ENCODE peak calls at places on chromosomes 12 and 14, in eight cellular contexts. P, H, I, Q, A, W, J and F are unnamed samples.

GRCh38 chr12:52221912-52222457 is 11.1 kb upstream of the KRT7 start:
- DNase-seq in P (peak), H (peak), I (no peak), Q (peak), A (peak), W (peak), J (peak), F (no peak)

GRCh38 chr12:79174656-79175055 is 310.1 kb downstream of the SYT1 start:
- DNase-seq in P (no peak), H (peak), I (no peak), Q (peak), A (peak), W (peak), J (no peak), F (no peak)

GRCh38 chr12:65615091-65615490 is 209.2 kb upstream of the HMGA2 start:
- DNase-seq in P (no peak), H (no peak), I (no peak), Q (peak), A (peak), W (peak), J (no peak), F (no peak)

GRCh38 chr14:97077687-97078086 is 280.5 kb downstream of the VRK1 start:
- DNase-seq in P (no peak), H (no peak), I (no peak), Q (no peak), A (no peak), W (no peak), J (no peak), F (no peak)

GRCh38 chr12:93698307-93699092 is 21.3 kb downstream of the CRADD start:
- DNase-seq in P (no peak), H (peak), I (no peak), Q (peak), A (no peak), W (no peak), J (no peak), F (no peak)

GRCh38 chr14:24504425-24504824 is 3.6 kb downstream of the CMA1 start:
- DNase-seq in P (no peak), H (peak), I (no peak), Q (no peak), A (no peak), W (no peak), J (no peak), F (no peak)

GRCh38 chr14:23136566-23137133 is 17.6 kb upstream of the CEBPE start:
- DNase-seq in P (no peak), H (no peak), I (no peak), Q (no peak), A (no peak), W (no peak), J (no peak), F (no peak)

GRCh38 chr14:72894623-72895378 is 900 bp upstream of the DPF3 start:
- DNase-seq in P (peak), H (peak), I (no peak), Q (peak), A (no peak), W (peak), J (no peak), F (no peak)

DNA sequence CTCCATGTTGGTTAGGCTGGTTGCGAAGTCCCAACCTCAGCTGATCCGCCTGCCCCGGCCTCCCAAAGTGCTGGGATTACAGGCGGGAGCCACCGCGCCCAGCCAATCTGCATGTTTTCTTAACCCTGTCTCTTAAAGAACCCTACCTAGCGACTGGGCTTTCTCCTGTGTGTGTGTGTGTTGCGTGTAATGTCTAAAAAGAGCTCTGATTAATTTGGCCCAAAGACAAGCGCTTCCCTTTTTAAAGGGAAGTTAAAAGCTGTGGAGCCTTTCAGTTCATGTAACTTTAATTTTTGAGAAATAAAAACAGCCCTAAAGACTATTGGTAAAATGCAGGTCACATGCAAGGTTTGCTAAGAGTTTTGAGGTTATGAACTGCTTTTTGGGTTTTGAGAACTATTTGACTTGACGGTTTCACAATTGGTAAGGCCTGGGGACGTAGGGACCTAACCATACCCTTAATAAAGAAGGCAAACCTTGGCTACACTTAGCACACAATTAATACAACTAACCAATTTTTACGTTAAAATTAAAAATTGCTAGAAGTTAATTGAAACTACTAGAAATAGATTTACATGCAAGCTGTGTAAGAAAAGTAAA is 103.2 kb downstream of the KCNMB4 start:
- DNase-seq in P (no peak), H (no peak), I (no peak), Q (no peak), A (no peak), W (no peak), J (no peak), F (peak)
- H3K4me3 ChIP-seq in P (no peak), H (no peak), I (no peak), Q (no peak), A (no peak), W (no peak), J (no peak), F (peak)

DNA sequence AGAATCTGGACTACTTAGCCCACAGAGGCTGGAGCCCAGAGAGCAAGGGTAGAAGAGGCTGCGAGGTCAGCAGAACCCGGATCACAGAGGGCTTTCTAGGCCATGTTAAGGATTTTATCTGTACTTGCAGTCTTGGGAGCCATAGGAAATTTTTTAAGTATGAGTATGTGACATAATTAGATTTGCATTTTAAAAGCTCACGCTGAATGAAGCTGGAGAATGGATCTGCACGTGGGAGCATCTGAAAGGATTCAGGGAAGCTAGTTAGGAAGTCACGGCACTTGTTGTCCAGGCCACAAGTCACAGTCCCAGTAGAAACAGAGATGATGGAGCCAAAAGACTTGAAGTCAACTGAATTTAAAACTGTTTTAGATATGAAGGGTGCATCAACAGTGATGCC is 14.1 kb downstream of the CORO1C start:
- DNase-seq in P (no peak), H (no peak), I (no peak), Q (no peak), A (no peak), W (no peak), J (no peak), F (no peak)
- TF ChIP-seq CTCF in P (no peak), H (no peak), I (no peak), Q (no peak), A (no peak), W (no peak), J (no peak), F (no peak)

GRCh38 chr12:130818381-130819247 is 20.4 kb downstream of the STX2 start:
- DNase-seq in P (peak), H (peak), I (no peak), Q (peak), A (peak), W (peak), J (peak), F (no peak)

GRCh38 chr12:130816055-130816454 is 23.0 kb downstream of the STX2 start:
- DNase-seq in P (no peak), H (no peak), I (no peak), Q (no peak), A (no peak), W (no peak), J (no peak), F (no peak)

GRCh38 chr12:130817804-130818203 is 21.2 kb downstream of the STX2 start:
- DNase-seq in P (no peak), H (no peak), I (no peak), Q (no peak), A (no peak), W (no peak), J (no peak), F (no peak)

GRCh38 chr12:130819681-130820080 is 19.4 kb downstream of the STX2 start:
- DNase-seq in P (no peak), H (no peak), I (no peak), Q (no peak), A (no peak), W (no peak), J (no peak), F (no peak)

DNA sequence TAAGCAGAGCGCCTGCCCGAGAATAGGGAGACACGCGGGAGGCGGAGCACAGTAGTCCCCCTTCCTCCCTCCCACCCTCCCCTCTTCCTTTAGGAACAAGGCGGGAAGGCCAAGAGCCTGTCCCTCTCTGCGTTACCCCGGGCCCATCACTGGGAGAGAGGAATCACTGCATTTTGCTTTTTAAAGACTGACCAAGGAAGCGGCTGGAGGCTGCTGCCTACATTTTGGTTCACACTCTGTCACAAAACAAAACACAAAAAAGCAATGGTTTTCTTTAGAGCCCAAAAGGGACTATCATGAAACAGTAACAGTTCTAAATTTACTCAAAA is 19.8 kb downstream of the STX2 start:
- DNase-seq in P (no peak), H (no peak), I (no peak), Q (no peak), A (no peak), W (no peak), J (no peak), F (no peak)
- H3K4me3 ChIP-seq in P (peak), H (no peak), I (no peak), Q (no peak), A (no peak), W (no peak), J (no peak), F (no peak)

GRCh38 chr12:124567673-124568373 is 411 bp upstream of the NCOR2 start:
- DNase-seq in P (peak), H (peak), I (peak), Q (peak), A (peak), W (peak), J (peak), F (no peak)
- TF ChIP-seq CTCF in P (no peak), H (no peak), I (no peak), Q (no peak), A (no peak), W (peak), J (no peak), F (no peak)

GRCh38 chr12:119225454-119225853 is 46.7 kb downstream of the HSPB8 start:
- DNase-seq in P (no peak), H (no peak), I (no peak), Q (no peak), A (no peak), W (no peak), J (no peak), F (no peak)
- H3K4me3 ChIP-seq in P (no peak), H (no peak), I (no peak), Q (no peak), A (no peak), W (no peak), J (no peak), F (no peak)

DNA sequence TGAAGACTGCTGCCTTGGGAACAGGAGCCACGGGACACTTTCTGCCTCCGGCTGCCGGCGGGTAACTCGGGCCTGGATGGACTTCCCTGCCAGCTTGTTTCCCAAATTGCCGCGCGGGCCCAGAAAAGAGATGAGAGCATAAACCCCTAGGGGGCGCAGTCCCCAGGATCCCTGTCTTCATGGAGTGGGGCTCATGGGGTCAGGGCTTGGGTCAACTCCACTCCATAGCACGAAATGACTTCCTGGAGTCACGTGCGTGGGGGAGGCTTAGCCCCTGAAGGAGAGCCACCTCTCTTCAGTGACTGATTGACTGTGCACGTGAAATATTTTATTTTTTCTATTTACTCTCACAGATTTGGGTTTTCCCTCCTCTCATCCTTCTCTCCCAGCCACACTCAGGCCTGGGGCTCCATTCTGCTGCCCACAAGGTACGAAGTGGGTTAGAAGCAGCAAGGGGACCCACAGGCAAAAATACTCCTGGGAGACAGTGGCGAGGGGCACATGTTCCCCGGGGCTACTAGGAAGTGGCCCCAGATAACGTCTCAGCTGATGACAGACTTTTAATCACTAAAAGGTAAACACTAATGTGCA is 10.0 kb downstream of the PGF start:
- DNase-seq in P (no peak), H (no peak), I (no peak), Q (peak), A (peak), W (peak), J (peak), F (no peak)
- TF ChIP-seq CTCF in P (no peak), H (peak), I (peak), Q (peak), A (peak), W (peak), J (peak), F (peak)

DNA sequence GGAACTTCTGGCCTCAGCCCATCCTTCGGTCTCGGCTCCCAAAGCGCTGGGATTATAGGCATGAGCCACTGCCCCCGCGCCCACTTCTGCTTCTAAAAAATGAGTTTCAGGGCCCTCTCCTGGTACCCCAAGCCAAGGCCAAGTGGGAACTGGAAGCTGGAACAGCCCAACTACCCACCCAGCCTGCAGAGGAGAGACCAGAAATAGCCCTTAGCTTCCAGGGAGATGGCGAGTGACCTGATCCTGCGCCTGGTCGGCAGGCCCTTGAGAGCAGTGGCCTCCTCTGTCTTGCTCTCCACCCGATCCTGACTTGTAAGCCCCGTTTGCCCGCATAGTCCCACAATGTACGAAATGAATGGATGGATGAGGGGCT is 31.2 kb upstream of the PLEKHG6 start:
- DNase-seq in P (no peak), H (no peak), I (no peak), Q (no peak), A (no peak), W (no peak), J (no peak), F (no peak)
- H3K4me3 ChIP-seq in P (peak), H (no peak), I (no peak), Q (no peak), A (no peak), W (no peak), J (no peak), F (no peak)

GRCh38 chr14:91252901-91253794 is 8.6 kb upstream of the GPR68 start:
- DNase-seq in P (peak), H (no peak), I (no peak), Q (no peak), A (no peak), W (peak), J (peak), F (no peak)
- TF ChIP-seq CTCF in P (no peak), H (no peak), I (no peak), Q (peak), A (no peak), W (peak), J (no peak), F (peak)